ENCODE peak calls at places on chromosomes 13 and 19, in nine cellular contexts. S is breast epithelium, A is transverse colon, K is stomach, Y is SK-N-SH, N is HL-60, T is suprapubic skin, M is Panc1, L is prostate gland. O is an unnamed sample.

GRCh38 chr13:23984541-23984940 is 87.2 kb upstream of the C1QTNF9B start:
- DNase-seq in S (peak; percentile 83), N (no peak), M (no peak), L (peak; percentile 89), Y (no peak), A (no peak), K (peak; percentile 82), T (no peak), O (no peak)

GRCh38 chr13:113139580-113139979 is 17.0 kb downstream of the F10 start:
- DNase-seq in A (no peak), N (no peak), M (no peak), S (no peak), Y (no peak), K (no peak), T (no peak), L (no peak), O (no peak)

GRCh38 chr19:14337510-14337909 is 43.7 kb upstream of the ADGRE5 start:
- DNase-seq in N (no peak), K (peak; percentile 61), S (no peak), A (peak; percentile 76), T (no peak), M (no peak), L (no peak), Y (peak; percentile 65), O (no peak)

GRCh38 chr19:34365463-34366401 is 736 bp downstream of the GPI start:
- DNase-seq in T (no peak), K (peak; percentile 66), N (peak; percentile 35), S (no peak), A (peak; percentile 56), Y (peak; percentile 67), M (no peak), L (peak; percentile 50), O (no peak)

GRCh38 chr13:28204043-28204442 is 65.7 kb downstream of the PAN3 start:
- DNase-seq in S (no peak), L (no peak), K (no peak), M (no peak), T (no peak), Y (no peak), N (no peak), A (no peak), O (no peak)

GRCh38 chr19:19406878-19407639 is 1.6 kb downstream of the GATAD2A start:
- DNase-seq in Y (no peak), T (no peak), N (peak; percentile 67), K (peak; percentile 59), M (no peak), A (peak; percentile 74), L (peak; percentile 46), S (peak; percentile 45), O (no peak)

GRCh38 chr19:5001547-5002131 is 32.7 kb downstream of the KDM4B start:
- DNase-seq in K (no peak), T (no peak), A (no peak), M (peak; percentile 8), Y (peak; percentile 69), L (no peak), S (no peak), N (peak; percentile 47), O (no peak)

GRCh38 chr19:46404039-46404883 is 9.1 kb downstream of the CCDC8 start:
- DNase-seq in L (peak; percentile 57), M (no peak), N (peak; percentile 33), S (peak; percentile 54), A (peak; percentile 63), Y (no peak), K (peak; percentile 35), T (no peak), O (no peak)

GRCh38 chr13:89865331-89865833 is 1482.1 kb upstream of the MIR17HG start:
- DNase-seq in A (no peak), Y (no peak), L (no peak), K (no peak), S (no peak), N (no peak), M (no peak), T (no peak), O (no peak)

GRCh38 chr13:113880651-113881611 is 17.1 kb upstream of the GAS6 start:
- DNase-seq in N (no peak), M (no peak), L (no peak), S (peak; percentile 79), T (peak; percentile 44), K (no peak), Y (no peak), A (no peak), O (peak; percentile 61)

GRCh38 chr19:42255766-42256750 is 1.1 kb upstream of the ERF start:
- DNase-seq in A (no peak), Y (peak; percentile 77), M (no peak), N (no peak), K (no peak), L (no peak), T (peak; percentile 82), S (peak; percentile 58), O (no peak)

GRCh38 chr19:55620410-55620809 is 4.0 kb downstream of the ZNF784 start:
- DNase-seq in M (no peak), L (no peak), N (peak; percentile 96), A (no peak), S (no peak), Y (no peak), T (no peak), K (no peak), O (no peak)
- TF ChIP-seq POLR2AphosphoS5 in M (no peak), L (no peak), N (peak; percentile 91), A (no peak), S (no peak), Y (no peak), T (no peak), K (no peak), O (no peak)

GRCh38 chr13:45180713-45181601 is 19.9 kb downstream of the KCTD4 start:
- DNase-seq in T (no peak), K (no peak), L (no peak), N (no peak), A (no peak), M (no peak), S (no peak), Y (no peak), O (no peak)
- TF ChIP-seq CTCF in T (no peak), K (no peak), L (no peak), N (no peak), A (no peak), M (no peak), S (no peak), Y (no peak), O (no peak)

DNA sequence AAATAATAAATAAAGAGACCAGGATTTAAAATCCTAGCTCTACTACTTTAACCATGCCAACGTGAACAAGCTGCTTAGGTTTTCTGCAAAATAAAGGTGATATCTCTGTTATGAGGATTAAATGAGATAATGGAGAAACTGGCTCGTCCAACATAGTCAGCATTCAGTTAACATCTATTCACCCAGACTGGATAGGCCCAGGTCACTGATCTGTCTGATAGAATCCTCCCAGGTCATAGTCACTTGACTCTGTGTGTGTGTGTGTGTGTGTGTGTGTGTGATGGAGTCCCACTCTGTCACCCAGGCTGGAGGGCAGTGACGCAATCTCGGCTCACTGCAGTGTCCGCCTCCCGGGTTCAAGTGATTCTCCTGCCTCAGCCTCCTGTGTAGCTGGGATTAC is 12.9 kb upstream of the RAB8A start:
- DNase-seq in M (no peak), T (no peak), N (no peak), Y (no peak), L (no peak), K (no peak), A (no peak), S (no peak), O (no peak)
- TF ChIP-seq POLR2AphosphoS5 in M (no peak), T (no peak), N (no peak), Y (no peak), L (no peak), K (no peak), A (no peak), S (no peak), O (no peak)

DNA sequence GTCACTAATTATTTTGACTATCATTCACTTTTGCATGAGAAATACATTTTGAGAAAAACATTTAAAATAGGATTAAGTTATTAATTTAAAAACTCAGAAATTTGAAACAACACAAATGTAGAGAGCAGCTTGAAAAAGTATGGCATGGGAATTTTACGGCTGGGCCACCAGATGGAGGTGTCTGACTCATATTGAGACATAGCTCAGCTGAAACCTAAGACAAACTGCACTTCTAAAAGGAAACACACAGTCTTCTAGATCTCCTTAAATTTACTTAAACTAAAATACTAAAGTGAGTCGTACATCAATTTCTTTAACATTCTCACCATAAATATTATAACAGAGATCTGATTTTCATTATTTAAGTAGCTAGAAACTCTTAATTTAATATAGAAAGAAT is 41.9 kb upstream of the POSTN start:
- DNase-seq in M (peak; percentile 2), S (no peak), K (no peak), L (no peak), A (no peak), N (no peak), Y (no peak), T (no peak), O (no peak)
- TF ChIP-seq CTCF in M (peak; percentile 25), S (no peak), K (peak; percentile 27), L (no peak), A (no peak), N (no peak), Y (peak; percentile 87), T (no peak), O (no peak)